ENCODE peak calls at places on chromosomes 4 and X, in nine cellular contexts. C is epithelial cell of esophagus; I is GM12865; T is memory B cell; X is lung; U is activated CD8-positive, alpha-beta memory T cell treated with anti-CD3 and anti-CD28 coated beads for 1 hour; O is cardiac fibroblast; K is neural crest cell; D is NCI-H510A treated with DMSO at 0.1 percent for 48 hours. A is an unnamed sample.

GRCh38 chrX:30308263-30309138 is 689 bp downstream of the NR0B1 start:
- DNase-seq in I (peak), U (no peak), X (no peak), T (no peak), C (peak), D (peak), K (peak), O (peak), A (no peak)

GRCh38 chrX:18895157-18895952 is 88.6 kb downstream of the PHKA2 start:
- DNase-seq in O (peak), K (no peak), C (peak), U (no peak), D (no peak), T (no peak), X (peak), I (no peak), A (no peak)

GRCh38 chr4:168496834-168497233 is at the start of gene PALLD:
- DNase-seq in T (no peak), K (no peak), C (no peak), O (no peak), I (no peak), X (no peak), D (peak), U (no peak), A (no peak)

GRCh38 chr4:159487284-159487747 is 384.4 kb downstream of the RAPGEF2 start:
- DNase-seq in K (peak), U (no peak), T (no peak), I (peak), C (peak), X (no peak), O (peak), D (peak), A (no peak)

GRCh38 chr4:89906787-89907521 is 12.3 kb downstream of the MMRN1 start:
- DNase-seq in O (no peak), C (peak), X (no peak), T (no peak), K (no peak), I (no peak), U (no peak), D (no peak), A (no peak)

GRCh38 chr4:73613130-73613529 is 7.1 kb downstream of the RASSF6 start:
- DNase-seq in D (peak), T (no peak), X (no peak), O (no peak), K (no peak), I (no peak), C (peak), U (no peak), A (no peak)

GRCh38 chrX:48492293-48492910 is 16.4 kb upstream of the PORCN start:
- DNase-seq in I (no peak), C (peak), D (no peak), U (no peak), X (no peak), T (no peak), K (no peak), O (peak), A (no peak)

GRCh38 chr4:142236268-142236667 is 599.9 kb downstream of the IL15 start:
- DNase-seq in U (no peak), D (no peak), K (no peak), I (no peak), T (no peak), O (no peak), C (peak), X (no peak), A (no peak)

GRCh38 chrX:129737921-129738320 is 858 bp upstream of the XPNPEP2 start:
- DNase-seq in O (peak), D (no peak), K (no peak), T (peak), U (no peak), X (no peak), C (peak), I (peak), A (no peak)

GRCh38 chrX:40538391-40538790 is 42.4 kb upstream of the ATP6AP2 start:
- DNase-seq in U (no peak), D (no peak), X (no peak), T (no peak), C (no peak), O (no peak), K (no peak), I (no peak), A (no peak)

GRCh38 chrX:49767231-49767630 is 61.9 kb upstream of the PAGE4 start:
- DNase-seq in T (no peak), O (peak), I (no peak), K (no peak), U (no peak), C (no peak), D (no peak), X (no peak), A (no peak)

GRCh38 chrX:2360731-2361130 is 140.0 kb downstream of the DHRSX start:
- DNase-seq in X (no peak), O (peak), K (no peak), U (no peak), C (peak), T (no peak), D (no peak), I (no peak), A (no peak)

GRCh38 chr4:2786152-2786671 is 6.7 kb upstream of the SH3BP2 start:
- DNase-seq in I (peak), U (peak), C (no peak), K (no peak), X (no peak), O (no peak), D (no peak), T (peak), A (no peak)

GRCh38 chrX:149563359-149563758 is 13.6 kb upstream of the HSFX3 start:
- DNase-seq in D (no peak), X (no peak), K (no peak), T (no peak), C (no peak), U (no peak), O (no peak), I (no peak), A (no peak)

GRCh38 chrX:126580877-126581276 is 28.3 kb upstream of the DCAF12L1 start:
- DNase-seq in I (no peak), O (no peak), U (no peak), T (no peak), C (no peak), K (no peak), X (no peak), D (no peak), A (no peak)

GRCh38 chr4:10746371-10747143 is 62.0 kb upstream of the CLNK start:
- DNase-seq in U (no peak), D (no peak), T (no peak), C (no peak), X (no peak), I (no peak), O (no peak), K (no peak), A (no peak)

GRCh38 chr4:175560628-175561027 is 251.4 kb downstream of the GPM6A start:
- DNase-seq in U (no peak), T (peak), X (no peak), K (no peak), I (peak), C (peak), O (peak), D (peak), A (no peak)

GRCh38 chr4:20859097-20859781 is 159.0 kb downstream of the PACRGL start:
- DNase-seq in I (no peak), U (no peak), X (no peak), T (no peak), D (no peak), O (no peak), K (no peak), C (no peak), A (no peak)

GRCh38 chr4:185468999-185469398 is 2.5 kb downstream of the CCDC110 start:
- DNase-seq in X (no peak), U (no peak), D (no peak), T (no peak), O (no peak), I (no peak), K (no peak), C (no peak), A (no peak)

GRCh38 chr4:159010563-159011260 is 92.2 kb upstream of the RAPGEF2 start:
- DNase-seq in U (no peak), X (peak), O (peak), T (no peak), D (no peak), C (peak), K (no peak), I (no peak), A (no peak)

A was measured in cortex of kidney.